ENCODE peak calls at places on chromosome 2, in six cellular contexts. M is small intestine, X is body of pancreas, A is adrenal gland, S is suprapubic skin, P is tibial artery. Q is an unnamed sample. For H3K36me3 and H3K4me1, the result is how much of the 10 kb centered on the place peaks cover.

GRCh38 chr2:206255003-206255402 is 19.5 kb upstream of the ZDBF2 start:
- DNase-seq in M (no peak), X (no peak), A (no peak), S (no peak), P (no peak), Q (no peak)

GRCh38 chr2:121285077-121285449 is at the start of gene TFCP2L1:
- DNase-seq in M (peak), X (peak), A (no peak), S (no peak), P (no peak), Q (no peak)

GRCh38 chr2:96485751-96486643 is 19.2 kb downstream of the NEURL3 start:
- DNase-seq in M (peak), X (peak), A (peak), S (no peak), P (peak), Q (no peak)

GRCh38 chr2:101478561-101479001 is 3.7 kb upstream of the RFX8 start:
- DNase-seq in M (no peak), X (no peak), A (no peak), S (no peak), P (no peak), Q (peak)

GRCh38 chr2:172970660-172971059 is 105.0 kb upstream of the MAP3K20 start:
- DNase-seq in M (no peak), X (no peak), A (no peak), S (no peak), P (no peak), Q (no peak)

GRCh38 chr2:134670955-134671354 is 47.8 kb downstream of the TMEM163 start:
- DNase-seq in M (no peak), X (peak), A (peak), S (no peak), P (no peak), Q (no peak)

GRCh38 chr2:104850322-104851184 is 3.4 kb upstream of the POU3F3 start:
- DNase-seq in M (no peak), X (no peak), A (no peak), S (no peak), P (no peak), Q (no peak)

GRCh38 chr2:112848833-112849232 is 12.3 kb upstream of the IL1B start:
- DNase-seq in M (no peak), X (no peak), A (no peak), S (no peak), P (no peak), Q (no peak)

GRCh38 chr2:43293744-43294695 is 67.6 kb upstream of the ZFP36L2 start:
- DNase-seq in M (peak), X (no peak), A (peak), S (no peak), P (peak), Q (peak)

GRCh38 chr2:120564213-120565094 is 171.2 kb upstream of the GLI2 start:
- DNase-seq in M (no peak), X (no peak), A (no peak), S (no peak), P (no peak), Q (peak)

GRCh38 chr2:22683911-22684310 is 701.1 kb upstream of the KLHL29 start:
- DNase-seq in M (no peak), X (no peak), A (no peak), S (no peak), P (no peak), Q (no peak)

GRCh38 chr2:23565814-23566213 is 180.8 kb downstream of the KLHL29 start:
- DNase-seq in M (no peak), X (no peak), A (peak), S (no peak), P (no peak), Q (no peak)

GRCh38 chr2:222025891-222026271 is 272.9 kb downstream of the PAX3 start:
- DNase-seq in M (no peak), X (no peak), A (no peak), S (no peak), P (no peak), Q (no peak)

GRCh38 chr2:171004833-171005232 is 75.8 kb downstream of the GORASP2 start:
- DNase-seq in M (no peak), X (no peak), A (no peak), S (no peak), P (no peak), Q (no peak)
- H3K36me3 ChIP-seq in M (under half), X (under half), A (under half), S (half or more), P (under half), Q (half or more)

DNA sequence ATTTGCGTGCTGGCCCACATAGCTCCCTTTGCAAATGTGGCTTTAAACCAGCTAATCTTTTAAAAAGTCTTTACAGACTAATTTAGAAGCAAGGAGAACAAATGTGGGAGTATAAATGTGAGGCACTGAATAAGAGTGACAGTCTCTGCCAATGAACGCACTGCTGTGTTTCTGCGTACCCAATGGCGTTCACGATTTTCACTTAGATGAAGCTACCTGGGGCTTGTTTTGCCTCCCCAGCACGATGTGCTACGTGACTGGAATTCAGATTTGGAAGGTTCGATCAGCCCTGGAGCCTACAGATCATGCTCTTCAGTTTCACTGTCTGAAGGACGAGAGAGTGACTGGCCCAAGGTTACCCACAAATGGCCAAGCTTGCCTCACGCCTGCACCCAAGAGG is 10.8 kb upstream of the CRACDL start:
- DNase-seq in M (no peak), X (no peak), A (no peak), S (no peak), P (no peak), Q (no peak)
- H3K27ac ChIP-seq in M (no peak), X (no peak), A (no peak), S (no peak), P (no peak), Q (no peak)

GRCh38 chr2:47070920-47071824 is 83.9 kb downstream of the STPG4 start:
- DNase-seq in M (no peak), X (peak), A (peak), S (peak), P (peak), Q (peak)

GRCh38 chr2:47067788-47068407 is 87.2 kb downstream of the STPG4 start:
- DNase-seq in M (no peak), X (no peak), A (peak), S (no peak), P (no peak), Q (no peak)

GRCh38 chr2:47069628-47070154 is 85.4 kb downstream of the STPG4 start:
- DNase-seq in M (peak), X (peak), A (peak), S (peak), P (peak), Q (peak)

GRCh38 chr2:47070155-47070919 is 84.8 kb downstream of the STPG4 start:
- DNase-seq in M (no peak), X (no peak), A (no peak), S (no peak), P (no peak), Q (peak)

GRCh38 chr2:47068966-47069627 is 86.0 kb downstream of the STPG4 start:
- DNase-seq in M (no peak), X (no peak), A (no peak), S (no peak), P (no peak), Q (no peak)
- H3K4me1 ChIP-seq in M (under half), X (under half), A (under half), S (half or more), P (under half), Q (under half)

GRCh38 chr2:70984576-70985282 is 6.3 kb downstream of the ANKRD53 start:
- DNase-seq in M (peak), X (peak), A (peak), S (peak), P (no peak), Q (no peak)
- H3K36me3 ChIP-seq in M (under half), X (under half), A (under half), S (half or more), P (under half), Q (under half)

Q was measured in SJCRH30.